ENCODE peak calls at places on chromosomes 12 and 14, in seven cellular contexts. One of them, this sample, is unnamed.

GRCh38 chr14:62039871-62040270 is 277.7 kb downstream of the SNAPC1 start:
- DNase-seq in activated CD8-positive, alpha-beta T cell treated with anti-CD3 and anti-CD28 coated beads for 36 hours: no peak
- DNase-seq in foreskin fibroblast: peak
- DNase-seq in GM12865: no peak
- DNase-seq in GM13977: no peak
- DNase-seq in nephron progenitor cell: no peak
- DNase-seq in cardiac fibroblast: no peak
- DNase-seq in this sample: peak

GRCh38 chr14:71001742-71002141 is 94.5 kb downstream of the PCNX1 start:
- DNase-seq in activated CD8-positive, alpha-beta T cell treated with anti-CD3 and anti-CD28 coated beads for 36 hours: no peak
- DNase-seq in foreskin fibroblast: no peak
- DNase-seq in GM12865: no peak
- DNase-seq in GM13977: no peak
- DNase-seq in nephron progenitor cell: no peak
- DNase-seq in cardiac fibroblast: no peak
- DNase-seq in this sample: no peak

GRCh38 chr14:95468416-95469133 is 47.9 kb downstream of the SYNE3 start:
- DNase-seq in activated CD8-positive, alpha-beta T cell treated with anti-CD3 and anti-CD28 coated beads for 36 hours: no peak
- DNase-seq in foreskin fibroblast: no peak
- DNase-seq in GM12865: no peak
- DNase-seq in GM13977: no peak
- DNase-seq in nephron progenitor cell: no peak
- DNase-seq in cardiac fibroblast: no peak
- DNase-seq in this sample: no peak

GRCh38 chr12:2877959-2878732 is 1.1 kb downstream of the RHNO1 start:
- DNase-seq in activated CD8-positive, alpha-beta T cell treated with anti-CD3 and anti-CD28 coated beads for 36 hours: no peak
- DNase-seq in foreskin fibroblast: peak
- DNase-seq in GM12865: peak
- DNase-seq in GM13977: peak
- DNase-seq in nephron progenitor cell: no peak
- DNase-seq in cardiac fibroblast: peak
- DNase-seq in this sample: peak

GRCh38 chr14:75697918-75698317 is 36.9 kb downstream of the TTLL5 start:
- DNase-seq in activated CD8-positive, alpha-beta T cell treated with anti-CD3 and anti-CD28 coated beads for 36 hours: no peak
- DNase-seq in foreskin fibroblast: no peak
- DNase-seq in GM12865: no peak
- DNase-seq in GM13977: no peak
- DNase-seq in nephron progenitor cell: no peak
- DNase-seq in cardiac fibroblast: no peak
- DNase-seq in this sample: no peak

GRCh38 chr12:7190268-7191055 is 976 bp downstream of the PEX5 start:
- DNase-seq in activated CD8-positive, alpha-beta T cell treated with anti-CD3 and anti-CD28 coated beads for 36 hours: peak
- DNase-seq in foreskin fibroblast: peak
- DNase-seq in GM12865: peak
- DNase-seq in GM13977: peak
- DNase-seq in nephron progenitor cell: peak
- DNase-seq in cardiac fibroblast: peak
- DNase-seq in this sample: no peak

GRCh38 chr14:89773644-89774316 is 180.8 kb downstream of the EFCAB11 start:
- DNase-seq in activated CD8-positive, alpha-beta T cell treated with anti-CD3 and anti-CD28 coated beads for 36 hours: peak
- DNase-seq in foreskin fibroblast: peak
- DNase-seq in GM12865: peak
- DNase-seq in GM13977: peak
- DNase-seq in nephron progenitor cell: peak
- DNase-seq in cardiac fibroblast: peak
- DNase-seq in this sample: peak

GRCh38 chr12:79373896-79374499 is 316.8 kb downstream of the PAWR start:
- DNase-seq in activated CD8-positive, alpha-beta T cell treated with anti-CD3 and anti-CD28 coated beads for 36 hours: peak
- DNase-seq in foreskin fibroblast: peak
- DNase-seq in GM12865: peak
- DNase-seq in GM13977: peak
- DNase-seq in nephron progenitor cell: peak
- DNase-seq in cardiac fibroblast: peak
- DNase-seq in this sample: peak

GRCh38 chr14:61254803-61255526 is 26.2 kb downstream of the TMEM30B start:
- DNase-seq in activated CD8-positive, alpha-beta T cell treated with anti-CD3 and anti-CD28 coated beads for 36 hours: no peak
- DNase-seq in foreskin fibroblast: no peak
- DNase-seq in GM12865: no peak
- DNase-seq in GM13977: no peak
- DNase-seq in nephron progenitor cell: peak
- DNase-seq in cardiac fibroblast: no peak
- DNase-seq in this sample: no peak

GRCh38 chr14:103349982-103350381 is 15.9 kb downstream of the EIF5 start:
- DNase-seq in activated CD8-positive, alpha-beta T cell treated with anti-CD3 and anti-CD28 coated beads for 36 hours: no peak
- DNase-seq in foreskin fibroblast: no peak
- DNase-seq in GM12865: no peak
- DNase-seq in GM13977: no peak
- DNase-seq in nephron progenitor cell: no peak
- DNase-seq in cardiac fibroblast: no peak
- DNase-seq in this sample: no peak

GRCh38 chr12:122106891-122107660 is 28.5 kb downstream of the MLXIP start:
- DNase-seq in activated CD8-positive, alpha-beta T cell treated with anti-CD3 and anti-CD28 coated beads for 36 hours: no peak
- DNase-seq in foreskin fibroblast: peak
- DNase-seq in GM12865: no peak
- DNase-seq in GM13977: no peak
- DNase-seq in nephron progenitor cell: no peak
- DNase-seq in cardiac fibroblast: no peak
- DNase-seq in this sample: no peak

DNA sequence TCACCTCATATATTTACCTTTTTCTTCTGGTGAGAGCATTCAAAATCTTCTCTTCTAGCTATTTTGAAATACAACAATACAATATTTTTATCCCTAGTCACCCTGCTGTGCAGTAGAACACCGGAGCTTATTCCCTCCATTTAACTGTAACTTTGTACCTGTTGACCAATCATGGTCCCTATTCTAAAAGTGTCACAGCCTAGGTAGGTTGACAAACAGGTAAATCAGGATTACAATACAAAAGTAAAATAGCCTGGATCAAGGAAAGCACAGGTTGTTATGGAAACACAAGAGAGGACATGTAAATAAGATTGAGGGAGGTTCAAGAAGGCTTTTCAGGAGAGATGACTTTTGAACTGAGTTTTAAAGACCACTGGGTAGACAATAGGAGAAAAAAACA is 670.9 kb downstream of the DIO2 start:
- DNase-seq in activated CD8-positive, alpha-beta T cell treated with anti-CD3 and anti-CD28 coated beads for 36 hours: no peak
- DNase-seq in foreskin fibroblast: no peak
- DNase-seq in GM12865: no peak
- DNase-seq in GM13977: no peak
- DNase-seq in nephron progenitor cell: no peak
- DNase-seq in cardiac fibroblast: no peak
- DNase-seq in this sample: no peak
- TF ChIP-seq CTCF in activated CD8-positive, alpha-beta T cell treated with anti-CD3 and anti-CD28 coated beads for 36 hours: no peak
- TF ChIP-seq CTCF in foreskin fibroblast: no peak
- TF ChIP-seq CTCF in GM12865: no peak
- TF ChIP-seq CTCF in GM13977: no peak
- TF ChIP-seq CTCF in nephron progenitor cell: no peak
- TF ChIP-seq CTCF in cardiac fibroblast: no peak
- TF ChIP-seq CTCF in this sample: no peak

GRCh38 chr12:128779901-128780300 is 43.9 kb downstream of the SLC15A4 start:
- DNase-seq in activated CD8-positive, alpha-beta T cell treated with anti-CD3 and anti-CD28 coated beads for 36 hours: no peak
- DNase-seq in foreskin fibroblast: no peak
- DNase-seq in GM12865: no peak
- DNase-seq in GM13977: no peak
- DNase-seq in nephron progenitor cell: no peak
- DNase-seq in cardiac fibroblast: no peak
- DNase-seq in this sample: no peak
- TF ChIP-seq CTCF in activated CD8-positive, alpha-beta T cell treated with anti-CD3 and anti-CD28 coated beads for 36 hours: no peak
- TF ChIP-seq CTCF in foreskin fibroblast: no peak
- TF ChIP-seq CTCF in GM12865: no peak
- TF ChIP-seq CTCF in GM13977: no peak
- TF ChIP-seq CTCF in nephron progenitor cell: no peak
- TF ChIP-seq CTCF in cardiac fibroblast: no peak
- TF ChIP-seq CTCF in this sample: no peak

GRCh38 chr12:104990950-104991349 is 4.8 kb downstream of the NOPCHAP1 start:
- DNase-seq in activated CD8-positive, alpha-beta T cell treated with anti-CD3 and anti-CD28 coated beads for 36 hours: no peak
- DNase-seq in foreskin fibroblast: no peak
- DNase-seq in GM12865: no peak
- DNase-seq in GM13977: no peak
- DNase-seq in nephron progenitor cell: no peak
- DNase-seq in cardiac fibroblast: no peak
- DNase-seq in this sample: no peak

GRCh38 chr12:104986022-104986941 is at the start of gene NOPCHAP1:
- DNase-seq in activated CD8-positive, alpha-beta T cell treated with anti-CD3 and anti-CD28 coated beads for 36 hours: peak
- DNase-seq in foreskin fibroblast: peak
- DNase-seq in GM12865: peak
- DNase-seq in GM13977: peak
- DNase-seq in nephron progenitor cell: peak
- DNase-seq in cardiac fibroblast: peak
- DNase-seq in this sample: peak

GRCh38 chr12:104985206-104985605 is 910 bp upstream of the NOPCHAP1 start:
- DNase-seq in activated CD8-positive, alpha-beta T cell treated with anti-CD3 and anti-CD28 coated beads for 36 hours: no peak
- DNase-seq in foreskin fibroblast: peak
- DNase-seq in GM12865: peak
- DNase-seq in GM13977: no peak
- DNase-seq in nephron progenitor cell: no peak
- DNase-seq in cardiac fibroblast: no peak
- DNase-seq in this sample: no peak
- TF ChIP-seq CTCF in activated CD8-positive, alpha-beta T cell treated with anti-CD3 and anti-CD28 coated beads for 36 hours: no peak
- TF ChIP-seq CTCF in foreskin fibroblast: no peak
- TF ChIP-seq CTCF in GM12865: peak
- TF ChIP-seq CTCF in GM13977: no peak
- TF ChIP-seq CTCF in nephron progenitor cell: no peak
- TF ChIP-seq CTCF in cardiac fibroblast: no peak
- TF ChIP-seq CTCF in this sample: no peak

GRCh38 chr12:38392584-38393144 is 76.1 kb downstream of the ALG10B start:
- DNase-seq in activated CD8-positive, alpha-beta T cell treated with anti-CD3 and anti-CD28 coated beads for 36 hours: no peak
- DNase-seq in foreskin fibroblast: peak
- DNase-seq in GM12865: peak
- DNase-seq in GM13977: peak
- DNase-seq in nephron progenitor cell: no peak
- DNase-seq in cardiac fibroblast: peak
- DNase-seq in this sample: no peak
- TF ChIP-seq CTCF in activated CD8-positive, alpha-beta T cell treated with anti-CD3 and anti-CD28 coated beads for 36 hours: no peak
- TF ChIP-seq CTCF in foreskin fibroblast: no peak
- TF ChIP-seq CTCF in GM12865: no peak
- TF ChIP-seq CTCF in GM13977: no peak
- TF ChIP-seq CTCF in nephron progenitor cell: no peak
- TF ChIP-seq CTCF in cardiac fibroblast: no peak
- TF ChIP-seq CTCF in this sample: no peak

GRCh38 chr12:53997324-53998173 is 2.4 kb upstream of the HOXC9 start:
- DNase-seq in activated CD8-positive, alpha-beta T cell treated with anti-CD3 and anti-CD28 coated beads for 36 hours: no peak
- DNase-seq in foreskin fibroblast: no peak
- DNase-seq in GM12865: no peak
- DNase-seq in GM13977: no peak
- DNase-seq in nephron progenitor cell: peak
- DNase-seq in cardiac fibroblast: no peak
- DNase-seq in this sample: no peak

GRCh38 chr12:53996886-53997217 is 3.1 kb upstream of the HOXC9 start:
- DNase-seq in activated CD8-positive, alpha-beta T cell treated with anti-CD3 and anti-CD28 coated beads for 36 hours: no peak
- DNase-seq in foreskin fibroblast: no peak
- DNase-seq in GM12865: no peak
- DNase-seq in GM13977: no peak
- DNase-seq in nephron progenitor cell: no peak
- DNase-seq in cardiac fibroblast: no peak
- DNase-seq in this sample: no peak

GRCh38 chr12:53994691-53995310 is 5.2 kb upstream of the HOXC9 start:
- DNase-seq in activated CD8-positive, alpha-beta T cell treated with anti-CD3 and anti-CD28 coated beads for 36 hours: no peak
- DNase-seq in foreskin fibroblast: no peak
- DNase-seq in GM12865: no peak
- DNase-seq in GM13977: no peak
- DNase-seq in nephron progenitor cell: peak
- DNase-seq in cardiac fibroblast: no peak
- DNase-seq in this sample: no peak

GRCh38 chr12:53995311-53996187 is 4.4 kb upstream of the HOXC9 start:
- DNase-seq in activated CD8-positive, alpha-beta T cell treated with anti-CD3 and anti-CD28 coated beads for 36 hours: peak
- DNase-seq in foreskin fibroblast: no peak
- DNase-seq in GM12865: no peak
- DNase-seq in GM13977: no peak
- DNase-seq in nephron progenitor cell: peak
- DNase-seq in cardiac fibroblast: no peak
- DNase-seq in this sample: no peak

GRCh38 chr12:53996188-53996885 is 3.6 kb upstream of the HOXC9 start:
- DNase-seq in activated CD8-positive, alpha-beta T cell treated with anti-CD3 and anti-CD28 coated beads for 36 hours: no peak
- DNase-seq in foreskin fibroblast: no peak
- DNase-seq in GM12865: no peak
- DNase-seq in GM13977: peak
- DNase-seq in nephron progenitor cell: peak
- DNase-seq in cardiac fibroblast: no peak
- DNase-seq in this sample: no peak
- TF ChIP-seq CTCF in activated CD8-positive, alpha-beta T cell treated with anti-CD3 and anti-CD28 coated beads for 36 hours: no peak
- TF ChIP-seq CTCF in foreskin fibroblast: no peak
- TF ChIP-seq CTCF in GM12865: no peak
- TF ChIP-seq CTCF in GM13977: no peak
- TF ChIP-seq CTCF in nephron progenitor cell: no peak
- TF ChIP-seq CTCF in cardiac fibroblast: no peak
- TF ChIP-seq CTCF in this sample: no peak

GRCh38 chr12:107891967-107892366 is 117.5 kb downstream of the ASCL4 start:
- DNase-seq in activated CD8-positive, alpha-beta T cell treated with anti-CD3 and anti-CD28 coated beads for 36 hours: peak
- DNase-seq in foreskin fibroblast: peak
- DNase-seq in GM12865: peak
- DNase-seq in GM13977: no peak
- DNase-seq in nephron progenitor cell: no peak
- DNase-seq in cardiac fibroblast: peak
- DNase-seq in this sample: peak
- TF ChIP-seq CTCF in activated CD8-positive, alpha-beta T cell treated with anti-CD3 and anti-CD28 coated beads for 36 hours: peak
- TF ChIP-seq CTCF in foreskin fibroblast: no peak
- TF ChIP-seq CTCF in GM12865: peak
- TF ChIP-seq CTCF in GM13977: peak
- TF ChIP-seq CTCF in nephron progenitor cell: peak
- TF ChIP-seq CTCF in cardiac fibroblast: peak
- TF ChIP-seq CTCF in this sample: peak

This sample was measured in GM20000.